ENCODE peak calls at places on chromosomes 16 and 17, in five cellular contexts. One of them, this sample, is unnamed.

GRCh38 chr17:17876959-17877547 is 40.3 kb upstream of the SREBF1 start:
- DNase-seq in mesendoderm: no peak
- DNase-seq in pulmonary artery endothelial cell: no peak
- DNase-seq in left lung: no peak
- DNase-seq in dermis microvascular lymphatic vessel endothelial cell: no peak
- DNase-seq in this sample: no peak

GRCh38 chr17:44502598-44503079 is 567 bp downstream of the GPATCH8 start:
- DNase-seq in mesendoderm: peak; percentile 45
- DNase-seq in pulmonary artery endothelial cell: no peak
- DNase-seq in left lung: peak; percentile 84
- DNase-seq in dermis microvascular lymphatic vessel endothelial cell: peak; percentile 32
- DNase-seq in this sample: no peak

GRCh38 chr16:28845173-28846079 is 722 bp downstream of the TUFM start:
- DNase-seq in mesendoderm: peak; percentile 63
- DNase-seq in pulmonary artery endothelial cell: no peak
- DNase-seq in left lung: no peak
- DNase-seq in dermis microvascular lymphatic vessel endothelial cell: peak; percentile 41
- DNase-seq in this sample: peak; percentile 77

GRCh38 chr16:57091990-57092785 is at the start of gene CPNE2:
- DNase-seq in mesendoderm: peak; percentile 45
- DNase-seq in pulmonary artery endothelial cell: no peak
- DNase-seq in left lung: peak; percentile 93
- DNase-seq in dermis microvascular lymphatic vessel endothelial cell: peak; percentile 82
- DNase-seq in this sample: peak; percentile 84

GRCh38 chr17:17041018-17041521 is 1.2 kb upstream of the MPRIP start:
- DNase-seq in mesendoderm: peak; percentile 67
- DNase-seq in pulmonary artery endothelial cell: no peak
- DNase-seq in left lung: peak; percentile 34
- DNase-seq in dermis microvascular lymphatic vessel endothelial cell: no peak
- DNase-seq in this sample: peak; percentile 60

GRCh38 chr17:69335018-69335417 is 8.1 kb upstream of the ABCA5 start:
- DNase-seq in mesendoderm: peak; percentile 76
- DNase-seq in pulmonary artery endothelial cell: no peak
- DNase-seq in left lung: no peak
- DNase-seq in dermis microvascular lymphatic vessel endothelial cell: peak; percentile 53
- DNase-seq in this sample: peak; percentile 51

GRCh38 chr16:77974883-77975282 is 47.5 kb upstream of the CLEC3A start:
- DNase-seq in mesendoderm: peak; percentile 78
- DNase-seq in pulmonary artery endothelial cell: no peak
- DNase-seq in left lung: no peak
- DNase-seq in dermis microvascular lymphatic vessel endothelial cell: peak; percentile 23
- DNase-seq in this sample: no peak

GRCh38 chr16:3773663-3774062 is 56.3 kb upstream of the TRAP1 start:
- DNase-seq in mesendoderm: no peak
- DNase-seq in pulmonary artery endothelial cell: no peak
- DNase-seq in left lung: no peak
- DNase-seq in dermis microvascular lymphatic vessel endothelial cell: no peak
- DNase-seq in this sample: no peak

GRCh38 chr17:9725575-9725974 is 65.8 kb downstream of the DHRS7C start:
- DNase-seq in mesendoderm: no peak
- DNase-seq in pulmonary artery endothelial cell: no peak
- DNase-seq in left lung: no peak
- DNase-seq in dermis microvascular lymphatic vessel endothelial cell: no peak
- DNase-seq in this sample: no peak

GRCh38 chr16:17213025-17213424 is 257.7 kb downstream of the XYLT1 start:
- DNase-seq in mesendoderm: no peak
- DNase-seq in pulmonary artery endothelial cell: no peak
- DNase-seq in left lung: no peak
- DNase-seq in dermis microvascular lymphatic vessel endothelial cell: no peak
- DNase-seq in this sample: no peak

GRCh38 chr17:35906559-35907265 is 23.9 kb downstream of the RDM1 start:
- DNase-seq in mesendoderm: no peak
- DNase-seq in pulmonary artery endothelial cell: no peak
- DNase-seq in left lung: no peak
- DNase-seq in dermis microvascular lymphatic vessel endothelial cell: no peak
- DNase-seq in this sample: no peak

GRCh38 chr16:23803591-23804123 is 32.1 kb upstream of the PRKCB start:
- DNase-seq in mesendoderm: peak; percentile 60
- DNase-seq in pulmonary artery endothelial cell: no peak
- DNase-seq in left lung: peak; percentile 88
- DNase-seq in dermis microvascular lymphatic vessel endothelial cell: peak; percentile 23
- DNase-seq in this sample: peak; percentile 91

GRCh38 chr16:51473091-51473490 is 322.0 kb upstream of the SALL1 start:
- DNase-seq in mesendoderm: no peak
- DNase-seq in pulmonary artery endothelial cell: no peak
- DNase-seq in left lung: no peak
- DNase-seq in dermis microvascular lymphatic vessel endothelial cell: no peak
- DNase-seq in this sample: no peak